ENCODE peak calls at places on chromosomes 12 and 14, in five cellular contexts. T is A549, A is IMR-90, Y is K562, V is GM12878. Z is an unnamed sample.

GRCh38 chr12:132581348-132582057 is 28.9 kb downstream of the LRCOL1 start:
- DNase-seq in A (no peak), Y (no peak), V (no peak), T (no peak), Z (no peak)

GRCh38 chr14:71716371-71716770 is 215.9 kb upstream of the RGS6 start:
- DNase-seq in T (no peak), A (peak; percentile 87), V (no peak), Y (no peak), Z (no peak)

GRCh38 chr12:54378791-54379400 is 5.6 kb downstream of the ZNF385A start:
- DNase-seq in A (no peak), Y (peak; percentile 87), T (no peak), V (no peak), Z (peak; percentile 93)

GRCh38 chr14:24398943-24399801 is at the start of gene NYNRIN:
- DNase-seq in A (peak; percentile 12), V (no peak), T (no peak), Y (peak; percentile 51), Z (peak; percentile 87)

GRCh38 chr14:91264151-91265150 is 19.9 kb upstream of the GPR68 start:
- DNase-seq in Y (peak; percentile 51), T (no peak), A (no peak), V (no peak), Z (no peak)

GRCh38 chr14:59688224-59689170 is 111.9 kb upstream of the CCDC175 start:
- DNase-seq in A (peak; percentile 53), T (peak; percentile 52), Y (peak; percentile 14), V (no peak), Z (peak; percentile 38)

GRCh38 chr12:94616217-94616729 is 34.1 kb downstream of the TMCC3 start:
- DNase-seq in T (peak; percentile 53), V (no peak), A (no peak), Y (peak; percentile 82), Z (no peak)

GRCh38 chr12:69660164-69660863 is 38.8 kb downstream of the BEST3 start:
- DNase-seq in Y (peak; percentile 53), A (no peak), T (no peak), V (no peak), Z (no peak)

GRCh38 chr14:61188196-61188595 is 92.9 kb downstream of the TMEM30B start:
- DNase-seq in V (no peak), A (no peak), T (peak; percentile 41), Y (no peak), Z (no peak)

GRCh38 chr14:45251912-45252311 is 1.1 kb downstream of the MIS18BP1 start:
- DNase-seq in V (peak; percentile 67), A (peak; percentile 2), T (peak; percentile 27), Y (peak; percentile 12), Z (peak; percentile 9)

GRCh38 chr12:11954181-11954580 is 116.6 kb upstream of the BCL2L14 start:
- DNase-seq in T (no peak), A (no peak), V (no peak), Y (no peak), Z (no peak)

GRCh38 chr12:31118347-31118830 is 44.7 kb downstream of the DDX11 start:
- DNase-seq in A (no peak), Y (peak; percentile 39), V (no peak), T (peak; percentile 48), Z (peak; percentile 72)

GRCh38 chr12:19397534-19397933 is 41.8 kb upstream of the AEBP2 start:
- DNase-seq in T (peak; percentile 29), Y (no peak), V (no peak), A (peak; percentile 60), Z (no peak)

GRCh38 chr12:2003676-2004112 is 563 bp downstream of the DCP1B start:
- DNase-seq in Y (no peak), A (peak; percentile 24), V (no peak), T (no peak), Z (no peak)

GRCh38 chr12:2408262-2408661 is 355.5 kb downstream of the CACNA1C start:
- DNase-seq in Y (no peak), V (no peak), A (no peak), T (no peak), Z (no peak)

GRCh38 chr14:54894995-54895394 is 7.6 kb downstream of the GCH1 start:
- DNase-seq in T (no peak), V (no peak), A (peak; percentile 45), Y (no peak), Z (no peak)

GRCh38 chr12:103771466-103771865 is 69.6 kb downstream of the NT5DC3 start:
- DNase-seq in V (no peak), Y (peak; percentile 50), T (peak; percentile 67), A (peak; percentile 44), Z (peak; percentile 61)

GRCh38 chr12:123621101-123621500 is 12.4 kb downstream of the EIF2B1 start:
- DNase-seq in A (no peak), T (no peak), V (no peak), Y (no peak), Z (no peak)

GRCh38 chr14:65100905-65101541 is 1.3 kb downstream of the MAX start:
- DNase-seq in A (no peak), V (no peak), T (no peak), Y (no peak), Z (no peak)

GRCh38 chr12:51171884-51172514 is 936 bp downstream of the TFCP2 start:
- DNase-seq in A (peak; percentile 48), T (no peak), V (peak; percentile 17), Y (no peak), Z (no peak)

GRCh38 chr14:74846968-74847549 is 28.9 kb downstream of the PROX2 start:
- DNase-seq in T (no peak), V (no peak), A (peak; percentile 80), Y (no peak), Z (no peak)

GRCh38 chr12:122282066-122282465 is 15.8 kb upstream of the VPS33A start:
- DNase-seq in A (peak; percentile 87), Y (no peak), T (peak; percentile 29), V (no peak), Z (no peak)

GRCh38 chr14:70317969-70318634 is 41.4 kb downstream of the COX16 start:
- DNase-seq in A (peak; percentile 61), Y (peak; percentile 14), V (peak; percentile 2), T (peak; percentile 78), Z (peak; percentile 63)

GRCh38 chr12:28629691-28630090 is 439.4 kb downstream of the CCDC91 start:
- DNase-seq in T (no peak), Y (no peak), A (no peak), V (no peak), Z (no peak)

GRCh38 chr14:95025218-95025617 is 132.1 kb downstream of the DICER1 start:
- DNase-seq in V (no peak), T (no peak), Y (no peak), A (no peak), Z (no peak)

GRCh38 chr12:10409387-10409786 is at the start of gene KLRC4:
- DNase-seq in Y (peak; percentile 6), V (no peak), A (peak; percentile 16), T (no peak), Z (no peak)

GRCh38 chr12:31965090-31965489 is 5.9 kb downstream of the RESF1 start:
- DNase-seq in A (no peak), T (no peak), V (no peak), Y (no peak), Z (no peak)

GRCh38 chr14:105479438-105480164 is 5.0 kb downstream of the CRIP2 start:
- DNase-seq in A (no peak), Y (no peak), T (no peak), V (no peak), Z (no peak)

GRCh38 chr12:102427542-102427923 is 52.8 kb downstream of the IGF1 start:
- DNase-seq in T (no peak), A (no peak), Y (no peak), V (no peak), Z (no peak)

DNA sequence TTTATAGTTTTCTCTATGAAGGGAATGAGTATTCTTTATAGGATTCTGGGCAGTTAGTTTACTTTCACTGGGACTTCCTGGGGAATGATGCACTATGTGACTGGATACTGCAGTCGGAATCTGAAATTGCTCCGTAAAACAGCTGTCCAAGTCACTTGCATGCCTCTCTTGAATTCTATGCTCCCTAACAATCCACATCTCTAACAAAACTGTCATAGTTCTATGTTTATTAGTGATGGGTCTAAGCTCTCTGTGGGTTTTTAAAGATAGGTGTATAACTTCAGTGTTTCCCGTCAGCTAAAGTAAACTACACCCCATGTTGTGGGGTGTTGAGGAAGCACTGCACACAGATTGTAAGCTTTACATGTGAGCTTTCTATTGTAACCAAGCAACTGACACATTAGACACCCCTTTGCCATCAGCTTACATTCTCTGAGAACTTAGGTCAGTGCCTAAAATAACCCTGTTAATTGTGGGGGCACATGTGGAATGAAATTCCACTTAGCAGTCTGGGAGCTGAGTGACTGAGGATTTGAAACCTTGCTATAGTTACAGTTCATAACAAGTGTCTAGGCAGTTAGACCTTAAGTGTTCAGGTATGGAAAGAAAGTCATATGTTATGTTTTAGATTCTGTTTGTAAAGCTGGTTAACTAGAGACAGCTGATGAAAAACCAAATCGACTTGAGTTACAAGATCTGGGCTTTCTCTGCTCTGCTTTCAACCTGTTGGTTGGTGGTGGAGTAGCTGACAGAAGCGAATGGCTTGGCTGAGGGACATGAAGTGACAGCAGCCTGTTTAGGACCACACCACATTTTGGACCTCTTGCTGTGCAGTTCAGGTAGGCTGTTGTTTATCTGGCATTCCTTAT is 165.7 kb downstream of the AKAP6 start:
- DNase-seq in Y (no peak), V (no peak), A (peak; percentile 67), T (no peak), Z (no peak)
- TF ChIP-seq SMC3 in Y (no peak), V (no peak), A (no peak), T (no peak), Z (no peak)

GRCh38 chr14:28298156-28298555 is 468.4 kb upstream of the FOXG1 start:
- DNase-seq in Y (no peak), V (no peak), A (no peak), T (no peak), Z (no peak)

GRCh38 chr14:28300356-28300755 is 466.2 kb upstream of the FOXG1 start:
- DNase-seq in Y (no peak), T (no peak), A (no peak), V (no peak), Z (no peak)

GRCh38 chr14:28297559-28297958 is 469.0 kb upstream of the FOXG1 start:
- DNase-seq in V (no peak), A (no peak), T (no peak), Y (no peak), Z (no peak)

GRCh38 chr14:28299227-28299626 is 467.4 kb upstream of the FOXG1 start:
- DNase-seq in A (no peak), T (no peak), V (no peak), Y (no peak), Z (no peak)

GRCh38 chr14:28294834-28295440 is 471.6 kb upstream of the FOXG1 start:
- DNase-seq in Y (no peak), A (no peak), T (peak; percentile 42), V (no peak), Z (peak; percentile 1)
- TF ChIP-seq RCOR1 in Y (no peak), A (no peak), T (no peak), V (no peak), Z (no peak)

GRCh38 chr14:88422919-88423318 is 37.5 kb downstream of the SPATA7 start:
- DNase-seq in Y (no peak), A (peak; percentile 88), T (no peak), V (no peak), Z (no peak)
- TF ChIP-seq SMC3 in Y (no peak), A (no peak), T (no peak), V (no peak), Z (no peak)

GRCh38 chr12:114248527-114248926 is 157.4 kb downstream of the TBX5 start:
- DNase-seq in Y (no peak), T (no peak), A (no peak), V (no peak), Z (no peak)
- TF ChIP-seq RCOR1 in Y (no peak), T (no peak), A (no peak), V (no peak), Z (no peak)

GRCh38 chr14:68181395-68182326 is 362.1 kb downstream of the RAD51B start:
- DNase-seq in A (peak; percentile 38), V (peak; percentile 48), T (peak; percentile 46), Y (no peak), Z (no peak)
- TF ChIP-seq SMC3 in A (no peak), V (no peak), T (peak; percentile 16), Y (no peak), Z (no peak)

GRCh38 chr12:49296034-49296835 is 1.3 kb downstream of the PRPH start:
- DNase-seq in T (peak; percentile 69), Y (peak; percentile 87), A (no peak), V (no peak), Z (peak; percentile 39)
- TF ChIP-seq RCOR1 in T (no peak), Y (no peak), A (no peak), V (no peak), Z (no peak)